ENCODE peak calls at places on chromosome 1, in four cellular contexts. B is keratinocyte, Q is brain microvascular endothelial cell, T is OCI-LY7. X is an unnamed sample.

GRCh38 chr1:10866314-10867091 is 70.1 kb upstream of the CASZ1 start:
- DNase-seq in B (no peak), Q (peak), T (peak), X (peak)

GRCh38 chr1:105830614-105831146 is 1225.8 kb upstream of the PRMT6 start:
- DNase-seq in B (no peak), Q (no peak), T (no peak), X (no peak)

GRCh38 chr1:29282924-29283803 is 46.8 kb downstream of the PTPRU start:
- DNase-seq in B (no peak), Q (peak), T (peak), X (peak)

GRCh38 chr1:234656981-234657651 is 47.1 kb upstream of the IRF2BP2 start:
- DNase-seq in B (peak), Q (peak), T (no peak), X (no peak)

GRCh38 chr1:184648160-184648855 is 106.3 kb downstream of the EDEM3 start:
- DNase-seq in B (no peak), Q (no peak), T (no peak), X (no peak)

GRCh38 chr1:153534933-153535663 is 693 bp downstream of the S100A6 start:
- DNase-seq in B (peak), Q (no peak), T (no peak), X (no peak)

GRCh38 chr1:18581420-18581880 is 49.2 kb upstream of the PAX7 start:
- DNase-seq in B (no peak), Q (no peak), T (peak), X (peak)

GRCh38 chr1:111734426-111734825 is 4.8 kb downstream of the INKA2 start:
- DNase-seq in B (no peak), Q (no peak), T (no peak), X (no peak)

GRCh38 chr1:177927021-177927596 is 42.7 kb downstream of the SEC16B start:
- DNase-seq in B (no peak), Q (peak), T (no peak), X (no peak)

GRCh38 chr1:115145221-115145620 is 55.9 kb upstream of the TSPAN2 start:
- DNase-seq in B (no peak), Q (no peak), T (no peak), X (no peak)

GRCh38 chr1:94243665-94244064 is 6.3 kb upstream of the ARHGAP29 start:
- DNase-seq in B (no peak), Q (no peak), T (no peak), X (no peak)

GRCh38 chr1:156744786-156745419 is 4.0 kb upstream of the MRPL24 start:
- DNase-seq in B (no peak), Q (no peak), T (no peak), X (no peak)

GRCh38 chr1:156746381-156746715 is 5.1 kb downstream of the HDGF start:
- DNase-seq in B (no peak), Q (no peak), T (no peak), X (no peak)

GRCh38 chr1:156748670-156749428 is 2.6 kb downstream of the HDGF start:
- DNase-seq in B (no peak), Q (no peak), T (no peak), X (no peak)

GRCh38 chr1:156747737-156748669 is 3.5 kb downstream of the HDGF start:
- DNase-seq in B (no peak), Q (no peak), T (no peak), X (no peak)

GRCh38 chr1:156746716-156747631 is 4.5 kb downstream of the HDGF start:
- DNase-seq in B (peak), Q (peak), T (peak), X (peak)
- TF ChIP-seq CTCF in B (peak), Q (peak), T (peak), X (no peak)

GRCh38 chr1:235835226-235835625 is 31.5 kb downstream of the LYST start:
- DNase-seq in B (no peak), Q (no peak), T (no peak), X (no peak)
- TF ChIP-seq CTCF in B (peak), Q (no peak), T (no peak), X (no peak)

DNA sequence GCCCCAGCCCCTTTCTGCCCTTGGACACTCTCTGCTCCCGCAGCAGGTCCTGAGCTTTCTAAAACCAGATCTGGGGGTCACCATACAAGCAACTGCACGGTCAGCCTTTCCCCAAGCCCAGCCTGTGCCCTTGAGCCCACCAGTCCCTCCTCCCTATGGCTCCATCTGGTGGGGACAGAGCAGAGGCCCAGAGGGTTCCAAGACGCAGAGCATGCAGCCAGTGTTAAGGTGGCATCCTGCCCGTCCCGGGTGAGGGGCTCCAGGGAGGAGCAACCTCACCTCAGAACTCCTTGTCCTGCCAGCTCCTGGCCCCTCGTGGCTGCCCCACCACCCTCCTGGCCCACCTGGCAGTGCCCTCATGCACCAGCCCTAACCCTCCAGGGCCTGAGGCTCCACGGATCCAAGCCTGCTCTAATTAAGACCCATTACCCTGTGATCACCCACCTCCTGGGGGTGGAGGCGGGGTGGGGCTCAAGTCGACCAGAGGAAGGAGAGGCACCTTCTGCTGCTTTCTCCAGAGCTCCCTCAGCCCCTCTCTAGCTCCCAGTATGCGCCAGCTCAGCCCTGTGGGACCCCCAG is 8.5 kb downstream of the CHD5 start:
- DNase-seq in B (no peak), Q (no peak), T (peak), X (peak)
- TF ChIP-seq CTCF in B (peak), Q (peak), T (peak), X (no peak)

DNA sequence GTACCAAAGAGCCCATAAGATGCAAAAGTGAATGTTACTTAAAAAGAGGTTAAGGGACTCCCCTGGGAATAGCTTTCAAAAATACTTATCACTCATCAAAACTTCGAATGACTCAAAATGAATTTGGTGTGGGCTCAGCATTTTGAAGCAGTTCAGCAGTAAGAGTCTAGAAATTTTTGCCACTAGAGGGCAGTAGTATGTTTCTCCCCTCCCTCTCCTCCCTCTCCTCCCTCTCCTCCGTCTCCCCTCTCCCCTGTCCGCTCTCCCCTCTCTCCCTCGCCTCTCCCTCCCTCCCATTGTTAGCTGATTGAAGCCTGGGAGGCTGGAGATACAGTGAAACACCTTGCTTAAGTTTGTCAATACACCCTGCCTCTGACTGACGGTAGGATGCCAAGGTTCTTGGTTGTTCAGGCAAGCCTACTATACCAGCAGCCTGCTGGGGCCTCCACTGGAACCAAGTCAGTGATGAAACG is 70.8 kb upstream of the TENT5C start:
- DNase-seq in B (peak), Q (peak), T (peak), X (peak)
- TF ChIP-seq CTCF in B (peak), Q (peak), T (peak), X (peak)

GRCh38 chr1:25245809-25246599 is 1.2 kb downstream of the RSRP1 start:
- DNase-seq in B (no peak), Q (no peak), T (peak), X (no peak)

GRCh38 chr1:25247829-25248754 is 838 bp upstream of the RSRP1 start:
- DNase-seq in B (no peak), Q (no peak), T (no peak), X (no peak)

GRCh38 chr1:25246600-25247023 is 642 bp downstream of the RSRP1 start:
- DNase-seq in B (no peak), Q (no peak), T (peak), X (peak)

GRCh38 chr1:25245393-25245792 is 1.9 kb downstream of the RSRP1 start:
- DNase-seq in B (no peak), Q (no peak), T (no peak), X (no peak)

GRCh38 chr1:25247024-25247828 is at the start of gene RSRP1:
- DNase-seq in B (peak), Q (peak), T (peak), X (peak)
- TF ChIP-seq CTCF in B (no peak), Q (no peak), T (no peak), X (peak)

DNA sequence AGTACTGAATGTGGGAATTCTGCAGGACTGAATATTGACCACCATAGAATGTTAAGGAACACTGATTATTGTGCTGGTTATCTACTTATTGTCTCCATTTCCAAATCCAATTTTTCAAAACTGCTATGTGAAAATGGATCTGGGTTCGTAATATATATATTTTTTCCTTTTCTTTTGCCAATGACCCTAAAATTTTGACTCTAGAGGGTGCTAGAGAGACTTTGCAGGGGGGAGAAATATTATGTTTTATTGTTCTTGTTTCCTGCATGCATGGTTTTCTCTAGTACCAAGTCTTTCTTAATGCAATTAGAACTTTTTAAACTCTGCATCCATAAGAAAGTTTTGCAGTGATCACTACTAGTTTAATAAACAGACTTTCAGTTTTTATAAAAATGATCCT is 1256.9 kb downstream of the BRINP3 start:
- DNase-seq in B (no peak), Q (no peak), T (no peak), X (no peak)
- TF ChIP-seq CTCF in B (no peak), Q (peak), T (peak), X (no peak)

DNA sequence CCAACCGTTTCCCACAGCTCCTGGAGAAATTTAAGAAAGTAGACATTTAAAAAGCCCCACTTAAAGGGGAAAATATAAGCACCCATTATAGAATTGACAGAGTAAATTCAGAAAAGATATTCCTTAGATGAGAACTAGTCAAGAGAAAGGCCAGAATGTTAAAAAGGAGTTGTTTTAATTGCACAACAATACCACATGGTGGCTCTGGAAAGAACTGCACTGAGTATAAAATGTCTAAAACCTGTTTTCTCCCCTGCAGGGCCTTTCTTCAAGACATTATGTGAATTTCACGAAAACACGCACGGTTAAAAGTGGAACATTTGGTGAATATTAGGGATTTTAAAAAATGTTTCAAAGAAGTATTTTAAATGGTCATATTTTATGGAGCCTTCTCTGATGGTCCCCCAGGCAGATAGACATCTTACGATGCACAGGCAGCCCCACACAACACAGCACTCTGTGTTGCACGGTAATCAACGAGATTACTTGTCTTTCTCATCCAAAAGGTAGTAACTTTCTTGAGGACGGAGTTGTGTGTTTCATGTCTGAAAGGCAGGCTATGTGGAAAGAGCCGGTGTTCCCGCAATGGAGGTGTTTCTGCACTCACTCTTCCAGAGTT is 101.9 kb downstream of the PRRX1 start:
- DNase-seq in B (no peak), Q (peak), T (no peak), X (no peak)
- TF ChIP-seq CTCF in B (no peak), Q (peak), T (peak), X (peak)

GRCh38 chr1:35769188-35769758 is 505 bp downstream of the CLSPN start:
- DNase-seq in B (no peak), Q (peak), T (peak), X (peak)
- TF ChIP-seq CTCF in B (no peak), Q (peak), T (peak), X (no peak)

DNA sequence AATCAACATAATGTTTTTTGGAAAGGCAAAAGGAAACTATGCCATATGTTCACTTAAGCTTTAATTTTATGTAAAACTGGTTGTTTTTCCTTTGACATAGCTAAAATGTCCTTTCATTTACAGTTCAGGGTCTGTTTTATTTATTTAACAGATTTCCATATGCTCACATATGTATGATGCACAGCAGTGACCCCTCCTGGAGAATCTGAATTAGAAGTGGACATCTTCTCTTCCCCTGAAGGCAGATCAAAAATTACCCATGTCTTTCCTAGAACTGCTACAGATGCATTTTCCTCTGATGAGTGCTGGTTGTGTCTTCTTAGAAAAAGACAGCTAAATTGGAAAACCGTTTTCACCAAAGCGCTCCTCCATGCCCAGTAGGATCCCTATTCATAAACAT is 143.6 kb upstream of the USH2A start:
- DNase-seq in B (no peak), Q (peak), T (no peak), X (no peak)
- TF ChIP-seq CTCF in B (no peak), Q (peak), T (peak), X (no peak)

DNA sequence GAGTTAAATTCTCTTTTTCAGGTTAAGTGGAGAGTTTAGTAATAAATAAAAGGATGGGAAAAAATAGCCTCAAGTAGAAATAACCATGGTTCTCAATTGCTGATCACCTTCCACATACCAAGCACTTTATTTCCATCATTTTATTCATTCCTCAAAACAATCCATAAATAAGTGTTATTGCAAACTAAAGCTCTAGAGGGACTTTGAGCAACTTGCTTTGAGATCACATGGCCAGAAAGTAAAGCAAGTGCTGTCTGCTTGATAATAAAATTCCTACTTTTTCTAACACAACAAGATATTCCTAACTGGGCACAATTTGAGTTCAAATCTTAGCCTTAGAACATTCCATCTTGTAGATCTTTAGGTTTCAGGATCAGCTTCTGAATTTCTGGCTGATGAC is 97.1 kb upstream of the C1orf87 start:
- DNase-seq in B (no peak), Q (no peak), T (no peak), X (no peak)
- TF ChIP-seq CTCF in B (no peak), Q (no peak), T (no peak), X (no peak)

X was measured in glutamatergic neuron.